ENCODE peak calls at places on chromosomes 11 and 22, in five cellular contexts. F is ACHN, M is RPMI8226, P is anterior cingulate cortex, G is AG09319. J is an unnamed sample.
A peak's percentile ranks its signal among the peaks of the same experiment; 100 is the strongest.

GRCh38 chr11:12507391-12507790 is 130.0 kb downstream of the PARVA start:
- DNase-seq in P (no peak), M (no peak), G (no peak), F (no peak), J (no peak)

GRCh38 chr11:112016088-112016764 is 9.0 kb upstream of the DLAT start:
- DNase-seq in P (no peak), G (peak; percentile 7), F (no peak), M (no peak), J (no peak)

GRCh38 chr11:13000116-13000515 is 9.0 kb upstream of the RASSF10 start:
- DNase-seq in P (no peak), F (no peak), G (no peak), M (no peak), J (no peak)

GRCh38 chr11:78690588-78690987 is 115.9 kb upstream of the NARS2 start:
- DNase-seq in P (no peak), F (no peak), G (no peak), M (no peak), J (no peak)

GRCh38 chr11:31805037-31805628 is 6.0 kb downstream of the PAX6 start:
- DNase-seq in G (no peak), M (no peak), P (no peak), F (no peak), J (no peak)

GRCh38 chr11:128305588-128305987 is 281.8 kb downstream of the ETS1 start:
- DNase-seq in M (no peak), F (no peak), G (no peak), P (no peak), J (no peak)

GRCh38 chr22:46122511-46122971 is 27.8 kb upstream of the PPARA start:
- DNase-seq in G (no peak), M (peak; percentile 82), F (peak; percentile 55), P (peak; percentile 23), J (no peak)

GRCh38 chr11:133919330-133920108 is 37.2 kb downstream of the IGSF9B start:
- DNase-seq in F (no peak), M (no peak), G (no peak), P (no peak), J (no peak)

GRCh38 chr22:44358723-44359440 is 46.1 kb upstream of the SHISAL1 start:
- DNase-seq in P (no peak), F (no peak), G (no peak), M (no peak), J (no peak)

GRCh38 chr22:40628354-40629042 is 8.0 kb downstream of the MRTFA start:
- DNase-seq in F (no peak), G (no peak), M (no peak), P (no peak), J (no peak)

GRCh38 chr11:119338318-119338890 is 2.3 kb downstream of the C1QTNF5 start:
- DNase-seq in G (no peak), P (no peak), F (peak; percentile 72), M (peak; percentile 68), J (no peak)

GRCh38 chr22:38732251-38732815 is 23.5 kb downstream of the SUN2 start:
- DNase-seq in G (no peak), M (no peak), F (no peak), P (no peak), J (no peak)

GRCh38 chr22:29524440-29525191 is 28.9 kb downstream of the THOC5 start:
- DNase-seq in M (peak; percentile 48), P (no peak), F (peak; percentile 28), G (no peak), J (no peak)

J was measured in glomerular endothelial cell.